ENCODE peak calls at places on chromosomes 6 and 20, in six cellular contexts. G is body of pancreas, K is pancreas, A is WERI-Rb-1, X is tibial nerve, E is lower lobe of right lung. W is an unnamed sample.

GRCh38 chr6:43276180-43277082 is 21.6 kb upstream of the SLC22A7 start:
- DNase-seq in X (no peak), G (no peak), K (no peak), E (no peak), A (peak), W (peak)

GRCh38 chr6:76250666-76251065 is 178.2 kb upstream of the IMPG1 start:
- DNase-seq in E (no peak), G (no peak), K (no peak), A (no peak), X (no peak), W (no peak)

GRCh38 chr20:8388146-8388545 is 256.1 kb downstream of the PLCB1 start:
- DNase-seq in G (no peak), E (no peak), A (no peak), K (no peak), X (no peak), W (no peak)

GRCh38 chr6:156776470-156776840 is 723 bp upstream of the ARID1B start:
- DNase-seq in G (peak), K (no peak), A (no peak), E (no peak), X (peak), W (no peak)

GRCh38 chr6:21626756-21627155 is 33.2 kb downstream of the SOX4 start:
- DNase-seq in G (no peak), X (no peak), K (no peak), E (no peak), A (no peak), W (no peak)

GRCh38 chr6:67345946-67346345 is 1289.1 kb upstream of the ADGRB3 start:
- DNase-seq in E (no peak), G (no peak), K (no peak), A (no peak), X (no peak), W (no peak)

GRCh38 chr6:32116674-32117073 is 7.5 kb upstream of the TNXB start:
- DNase-seq in A (peak), G (no peak), K (no peak), X (no peak), E (no peak), W (no peak)

GRCh38 chr20:57698191-57698866 is 11.5 kb downstream of the PMEPA1 start:
- DNase-seq in G (no peak), X (no peak), A (no peak), K (no peak), E (no peak), W (no peak)

GRCh38 chr20:22459754-22460153 is 124.6 kb downstream of the FOXA2 start:
- DNase-seq in X (no peak), E (no peak), A (no peak), K (no peak), G (no peak), W (no peak)

GRCh38 chr6:15148356-15149058 is 97.4 kb upstream of the JARID2 start:
- DNase-seq in G (no peak), K (no peak), A (peak), X (no peak), E (no peak), W (no peak)

GRCh38 chr6:18496462-18496861 is 109.3 kb downstream of the RNF144B start:
- DNase-seq in E (no peak), A (no peak), G (no peak), X (no peak), K (no peak), W (no peak)

GRCh38 chr6:3227363-3228045 is at the start of gene TUBB2B:
- DNase-seq in A (peak), K (peak), G (peak), E (no peak), X (no peak), W (no peak)

GRCh38 chr6:71473908-71474307 is 185.3 kb downstream of the OGFRL1 start:
- DNase-seq in K (no peak), X (no peak), E (peak), G (peak), A (no peak), W (no peak)

GRCh38 chr20:46814366-46815232 is 80.0 kb upstream of the EYA2 start:
- DNase-seq in X (no peak), K (no peak), E (no peak), G (no peak), A (peak), W (no peak)

GRCh38 chr6:89034586-89035251 is 45.8 kb upstream of the PNRC1 start:
- DNase-seq in G (no peak), K (no peak), X (peak), E (peak), A (no peak), W (no peak)

GRCh38 chr6:123321020-123321419 is 315.7 kb downstream of the TRDN start:
- DNase-seq in K (no peak), A (no peak), X (no peak), G (no peak), E (no peak), W (no peak)

GRCh38 chr6:31811645-31812044 is 3.4 kb downstream of the HSPA1L start:
- DNase-seq in G (no peak), A (no peak), X (no peak), K (no peak), E (peak), W (no peak)

GRCh38 chr6:138869343-138869742 is 73.5 kb downstream of the ECT2L start:
- DNase-seq in A (no peak), E (no peak), G (no peak), K (no peak), X (no peak), W (no peak)

GRCh38 chr6:83707829-83708545 is 914 bp downstream of the SNAP91 start:
- DNase-seq in G (peak), K (no peak), A (peak), E (no peak), X (no peak), W (no peak)
- H3K4me3 ChIP-seq in G (no peak), K (peak), A (peak), E (peak), X (peak), W (no peak)

GRCh38 chr20:3745686-3746173 is 13.2 kb downstream of the HSPA12B start:
- DNase-seq in A (no peak), K (no peak), X (no peak), G (no peak), E (no peak), W (no peak)

GRCh38 chr20:3744806-3745685 is 12.6 kb downstream of the HSPA12B start:
- DNase-seq in K (peak), G (peak), E (peak), X (peak), A (no peak), W (peak)

GRCh38 chr20:3748073-3748472 is 15.6 kb downstream of the HSPA12B start:
- DNase-seq in K (no peak), X (no peak), G (no peak), A (no peak), E (no peak), W (peak)

GRCh38 chr20:3749087-3749688 is 16.7 kb downstream of the HSPA12B start:
- DNase-seq in X (no peak), K (no peak), E (no peak), A (no peak), G (no peak), W (no peak)

DNA sequence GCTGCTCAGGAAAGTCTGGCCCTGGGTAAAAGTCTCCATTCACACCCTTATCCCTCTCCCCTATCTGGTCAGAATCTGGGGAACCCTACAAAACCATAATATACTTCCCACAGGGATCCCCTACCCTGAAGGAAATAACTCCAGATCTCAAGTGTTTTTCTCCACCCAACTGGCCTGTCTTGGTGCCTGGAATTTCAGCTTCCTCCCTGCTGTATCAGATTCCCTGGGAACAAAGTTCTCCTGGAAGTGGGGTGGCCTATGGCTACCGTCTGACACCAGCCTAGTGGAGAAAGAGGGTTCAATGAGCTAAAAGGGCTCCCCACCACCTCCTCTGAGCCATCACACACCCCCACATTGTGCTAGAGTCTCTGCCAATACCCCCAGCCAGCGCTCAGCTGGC is 15.0 kb downstream of the HSPA12B start:
- DNase-seq in K (no peak), G (no peak), E (no peak), X (no peak), A (no peak), W (no peak)
- TF ChIP-seq CTCF in K (no peak), G (no peak), E (no peak), X (no peak), A (no peak), W (no peak)

DNA sequence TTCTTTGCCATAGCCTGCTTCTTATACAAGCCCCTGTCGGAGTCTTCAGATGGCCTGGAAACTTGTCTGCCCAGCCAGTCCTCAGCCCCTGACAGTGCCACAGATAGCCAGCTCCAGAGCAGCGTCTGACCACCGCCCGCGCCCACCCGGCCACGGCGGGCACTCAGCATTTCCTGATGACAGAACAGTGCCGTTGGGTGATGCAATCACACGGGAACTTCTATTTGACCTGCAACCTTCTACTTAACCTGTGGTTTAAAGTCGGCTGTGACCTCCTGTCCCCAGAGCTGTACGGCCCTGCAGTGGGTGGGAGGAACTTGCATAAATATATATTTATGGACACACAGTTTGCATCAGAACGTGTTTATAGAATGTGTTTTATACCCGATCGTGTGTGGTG is 29.5 kb downstream of the SLCO4A1 start:
- DNase-seq in G (no peak), A (no peak), X (no peak), K (no peak), E (no peak), W (no peak)
- H3K27ac ChIP-seq in G (no peak), A (peak), X (no peak), K (no peak), E (no peak), W (no peak)

DNA sequence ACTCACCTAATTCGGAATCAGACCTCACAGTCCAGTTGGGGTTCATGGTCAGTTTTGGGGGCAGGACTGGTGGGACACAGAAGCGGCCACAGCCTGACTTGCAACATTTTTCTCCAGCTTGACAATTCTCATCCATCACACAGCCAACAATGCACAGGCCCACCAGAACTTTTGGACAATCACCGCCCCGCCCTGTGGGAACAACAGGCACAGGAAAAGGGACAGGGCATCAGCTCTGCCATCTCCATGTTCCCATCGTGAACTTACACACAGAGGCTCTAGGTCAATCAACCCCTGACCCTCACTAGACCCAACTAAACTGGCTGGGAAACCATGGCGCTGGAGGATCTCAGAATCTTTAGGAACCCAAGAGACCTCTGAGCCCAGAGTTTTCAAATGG is 16.3 kb downstream of the WFDC3 start:
- DNase-seq in G (no peak), K (no peak), E (no peak), A (no peak), X (no peak), W (no peak)
- H3K4me3 ChIP-seq in G (no peak), K (no peak), E (no peak), A (no peak), X (no peak), W (no peak)